ENCODE peak calls at places on chromosomes 5 and 9, in eight cellular contexts. D is transverse colon, C is HepG2, M is uterus, P is ovary, X is right lobe of liver, H is IMR-90, Y is prostate gland. R is an unnamed sample. For H3K27me3, the result is how much of the 10 kb centered on the place peaks cover.

GRCh38 chr5:97629281-97629680 is 446.2 kb upstream of the RIOK2 start:
- DNase-seq in M (peak), C (no peak), P (peak), H (peak), X (no peak), Y (no peak), D (no peak), R (peak)

GRCh38 chr5:120540097-120540496 is 76.0 kb downstream of the PRR16 start:
- DNase-seq in X (no peak), M (no peak), D (no peak), Y (no peak), P (no peak), H (no peak), C (no peak), R (no peak)

GRCh38 chr5:54679686-54680085 is 162.1 kb downstream of the SNX18 start:
- DNase-seq in X (no peak), C (no peak), D (no peak), P (no peak), M (no peak), Y (no peak), H (peak), R (no peak)

GRCh38 chr5:132773114-132773513 is 3.9 kb downstream of the SEPTIN8 start:
- DNase-seq in P (no peak), H (no peak), D (no peak), M (no peak), C (no peak), X (no peak), Y (no peak), R (no peak)

GRCh38 chr5:134171972-134172371 is 4.8 kb downstream of the SKP1 start:
- DNase-seq in M (no peak), X (no peak), D (peak), H (no peak), P (no peak), C (no peak), Y (no peak), R (no peak)

GRCh38 chr9:92496401-92496800 is 14.1 kb upstream of the ASPN start:
- DNase-seq in M (no peak), X (no peak), H (peak), Y (no peak), C (no peak), D (no peak), P (no peak), R (no peak)

GRCh38 chr9:95606951-95607350 is 90.2 kb upstream of the PTCH1 start:
- DNase-seq in Y (no peak), P (no peak), M (no peak), C (no peak), X (no peak), D (no peak), H (no peak), R (no peak)

GRCh38 chr5:69414885-69415583 is at the start of gene MARVELD2:
- DNase-seq in C (peak), H (peak), X (peak), P (peak), M (peak), D (peak), Y (peak), R (peak)

GRCh38 chr5:106749826-106750225 is 920.9 kb downstream of the EFNA5 start:
- DNase-seq in P (no peak), M (no peak), C (no peak), X (no peak), D (no peak), Y (no peak), H (no peak), R (no peak)

DNA sequence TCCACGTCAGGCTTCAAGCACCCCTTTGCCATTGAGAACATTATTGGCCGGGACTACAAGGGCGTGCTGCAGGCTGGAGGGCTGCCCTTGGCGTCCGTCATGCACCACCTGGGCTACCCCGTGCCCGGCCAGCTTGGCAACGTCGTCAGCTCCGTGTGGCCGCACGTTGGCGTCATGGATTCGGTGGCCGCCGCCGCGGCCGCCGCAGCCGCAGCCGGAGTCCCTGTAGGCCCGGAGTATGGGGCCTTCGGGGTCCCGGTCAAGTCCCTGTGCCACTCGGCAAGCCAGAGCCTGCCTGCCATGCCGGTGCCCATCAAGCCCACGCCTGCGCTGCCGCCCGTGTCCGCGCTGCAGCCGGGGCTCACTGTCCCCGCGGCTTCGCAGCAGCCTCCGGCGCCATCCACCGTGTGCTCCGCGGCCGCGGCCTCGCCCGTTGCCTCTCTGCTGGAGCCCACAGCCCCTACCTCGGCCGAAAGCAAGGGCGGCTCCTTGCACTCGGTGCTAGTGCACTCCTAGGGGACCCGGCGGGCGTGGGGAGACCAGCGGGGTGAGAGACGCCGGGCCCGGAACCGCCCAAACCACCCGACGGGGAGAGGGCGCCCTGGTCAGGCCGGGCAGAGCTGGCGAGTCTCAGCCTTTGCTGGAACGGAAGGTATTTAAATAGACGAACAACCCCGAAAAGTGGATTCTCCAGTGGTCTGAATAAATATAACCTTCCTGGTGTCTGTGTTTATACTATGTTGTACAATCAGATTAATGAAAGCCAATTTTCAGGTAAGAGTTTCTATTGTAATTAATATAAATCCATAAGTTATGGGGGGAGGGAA is 1.2 kb downstream of the FOXB2 start:
- DNase-seq in D (no peak), X (no peak), H (no peak), C (no peak), M (no peak), Y (no peak), P (no peak), R (peak)
- H3K27me3 ChIP-seq in D (half or more), X (under half), H (half or more), C (under half), M (under half), Y (half or more), P (under half), R (half or more)

GRCh38 chr9:114805670-114806551 is at the start of gene TNFSF15:
- DNase-seq in D (peak), H (peak), M (no peak), P (peak), Y (peak), X (peak), C (peak), R (peak)
- TF ChIP-seq POLR2A in D (peak), H (no peak), M (no peak), P (no peak), Y (no peak), X (no peak), C (no peak), R (peak)

GRCh38 chr9:123011878-123012528 is 21.5 kb upstream of the GPR21 start:
- DNase-seq in P (no peak), M (no peak), H (peak), C (peak), D (no peak), X (no peak), Y (no peak), R (no peak)
- H3K27ac ChIP-seq in P (no peak), M (no peak), H (no peak), C (peak), D (no peak), X (peak), Y (no peak), R (peak)

DNA sequence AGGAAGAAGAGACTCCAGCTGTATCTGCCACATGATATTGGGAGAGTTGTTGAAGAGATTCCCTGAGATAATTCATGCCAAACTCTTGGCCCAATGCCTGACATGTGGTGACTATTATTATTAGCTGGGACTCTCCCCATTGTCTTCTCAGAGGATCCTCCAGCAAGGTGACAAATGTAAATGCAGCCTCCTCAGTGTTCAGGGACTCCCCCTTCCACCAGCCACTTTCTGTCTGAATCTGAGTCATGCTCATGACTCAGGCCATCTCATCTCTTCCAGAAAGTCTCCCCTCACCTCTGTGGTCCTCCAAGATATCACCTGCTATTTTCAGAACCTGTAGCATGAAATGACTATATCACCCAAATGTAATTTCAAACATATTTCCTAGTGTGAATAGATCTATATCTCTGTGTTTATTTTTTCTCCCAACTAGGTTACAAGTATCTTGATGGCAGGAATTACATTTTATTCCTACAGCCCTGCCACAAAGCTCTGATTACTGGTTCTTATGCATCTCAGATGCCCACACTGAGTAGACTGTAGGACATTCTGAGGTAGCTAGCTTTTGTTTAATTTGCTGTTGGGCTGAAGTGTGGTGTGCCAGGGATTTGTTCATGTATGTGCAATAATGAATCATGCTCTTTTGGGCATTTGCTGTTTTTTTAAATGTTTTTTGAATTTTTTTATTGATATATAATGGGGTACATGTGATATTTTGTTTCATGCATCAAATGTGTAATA is 126.6 kb upstream of the IL12B start:
- DNase-seq in P (no peak), M (no peak), H (peak), X (no peak), C (no peak), D (no peak), Y (no peak), R (no peak)
- H3K27me3 ChIP-seq in P (under half), M (under half), H (under half), X (under half), C (under half), D (under half), Y (under half), R (under half)

R was measured in thyroid gland.